ENCODE peak calls at places on chromosome 6, in eight cellular contexts. One of them, this sample, is unnamed.
A peak's percentile ranks its signal among the peaks of the same experiment; 100 is the strongest.

GRCh38 chr6:18154507-18155272 is at the start of gene TPMT:
- DNase-seq in DMS79 treated with DMSO at 0.1 percent for 48 hours: peak; percentile 94
- DNase-seq in stimulated activated CD4-positive, alpha-beta T cell treated with anti-CD3 and anti-CD28 coated beads, Interleukin-4, amount 100 ng/mL, for 1 hour: no peak
- DNase-seq in endothelial cell: peak; percentile 98
- DNase-seq in adipocyte: peak; percentile 47
- DNase-seq in testis: no peak
- DNase-seq in NCI-H2029 treated with DMSO at 0.1 percent for 48 hours: no peak
- DNase-seq in heart right ventricle: peak; percentile 99
- DNase-seq in this sample: peak; percentile 90

GRCh38 chr6:128519931-128520435 is 416 bp downstream of the PTPRK start:
- DNase-seq in DMS79 treated with DMSO at 0.1 percent for 48 hours: no peak
- DNase-seq in stimulated activated CD4-positive, alpha-beta T cell treated with anti-CD3 and anti-CD28 coated beads, Interleukin-4, amount 100 ng/mL, for 1 hour: peak; percentile 48
- DNase-seq in endothelial cell: no peak
- DNase-seq in adipocyte: peak; percentile 74
- DNase-seq in testis: no peak
- DNase-seq in NCI-H2029 treated with DMSO at 0.1 percent for 48 hours: no peak
- DNase-seq in heart right ventricle: peak; percentile 44
- DNase-seq in this sample: no peak

GRCh38 chr6:132399376-132400074 is 1.8 kb downstream of the MOXD1 start:
- DNase-seq in DMS79 treated with DMSO at 0.1 percent for 48 hours: no peak
- DNase-seq in stimulated activated CD4-positive, alpha-beta T cell treated with anti-CD3 and anti-CD28 coated beads, Interleukin-4, amount 100 ng/mL, for 1 hour: no peak
- DNase-seq in endothelial cell: no peak
- DNase-seq in adipocyte: peak; percentile 39
- DNase-seq in testis: no peak
- DNase-seq in NCI-H2029 treated with DMSO at 0.1 percent for 48 hours: no peak
- DNase-seq in heart right ventricle: no peak
- DNase-seq in this sample: no peak

GRCh38 chr6:74879234-74879633 is 326.6 kb downstream of the COL12A1 start:
- DNase-seq in DMS79 treated with DMSO at 0.1 percent for 48 hours: no peak
- DNase-seq in stimulated activated CD4-positive, alpha-beta T cell treated with anti-CD3 and anti-CD28 coated beads, Interleukin-4, amount 100 ng/mL, for 1 hour: no peak
- DNase-seq in endothelial cell: no peak
- DNase-seq in adipocyte: peak; percentile 85
- DNase-seq in testis: no peak
- DNase-seq in NCI-H2029 treated with DMSO at 0.1 percent for 48 hours: no peak
- DNase-seq in heart right ventricle: no peak
- DNase-seq in this sample: no peak

GRCh38 chr6:42404494-42404893 is 47.2 kb downstream of the TRERF1 start:
- DNase-seq in DMS79 treated with DMSO at 0.1 percent for 48 hours: no peak
- DNase-seq in stimulated activated CD4-positive, alpha-beta T cell treated with anti-CD3 and anti-CD28 coated beads, Interleukin-4, amount 100 ng/mL, for 1 hour: peak; percentile 38
- DNase-seq in endothelial cell: no peak
- DNase-seq in adipocyte: peak; percentile 77
- DNase-seq in testis: no peak
- DNase-seq in NCI-H2029 treated with DMSO at 0.1 percent for 48 hours: no peak
- DNase-seq in heart right ventricle: no peak
- DNase-seq in this sample: no peak

GRCh38 chr6:138105446-138105845 is 1.8 kb downstream of the PERP start:
- DNase-seq in DMS79 treated with DMSO at 0.1 percent for 48 hours: peak; percentile 84
- DNase-seq in stimulated activated CD4-positive, alpha-beta T cell treated with anti-CD3 and anti-CD28 coated beads, Interleukin-4, amount 100 ng/mL, for 1 hour: no peak
- DNase-seq in endothelial cell: no peak
- DNase-seq in adipocyte: no peak
- DNase-seq in testis: no peak
- DNase-seq in NCI-H2029 treated with DMSO at 0.1 percent for 48 hours: no peak
- DNase-seq in heart right ventricle: no peak
- DNase-seq in this sample: peak; percentile 30

GRCh38 chr6:139594333-139594965 is 220.0 kb upstream of the CITED2 start:
- DNase-seq in DMS79 treated with DMSO at 0.1 percent for 48 hours: no peak
- DNase-seq in stimulated activated CD4-positive, alpha-beta T cell treated with anti-CD3 and anti-CD28 coated beads, Interleukin-4, amount 100 ng/mL, for 1 hour: no peak
- DNase-seq in endothelial cell: no peak
- DNase-seq in adipocyte: no peak
- DNase-seq in testis: no peak
- DNase-seq in NCI-H2029 treated with DMSO at 0.1 percent for 48 hours: no peak
- DNase-seq in heart right ventricle: no peak
- DNase-seq in this sample: no peak

GRCh38 chr6:73348550-73349204 is 5.4 kb downstream of the DPPA5 start:
- DNase-seq in DMS79 treated with DMSO at 0.1 percent for 48 hours: no peak
- DNase-seq in stimulated activated CD4-positive, alpha-beta T cell treated with anti-CD3 and anti-CD28 coated beads, Interleukin-4, amount 100 ng/mL, for 1 hour: no peak
- DNase-seq in endothelial cell: no peak
- DNase-seq in adipocyte: no peak
- DNase-seq in testis: no peak
- DNase-seq in NCI-H2029 treated with DMSO at 0.1 percent for 48 hours: no peak
- DNase-seq in heart right ventricle: no peak
- DNase-seq in this sample: no peak

GRCh38 chr6:79640146-79641111 is 9.3 kb downstream of the SH3BGRL2 start:
- DNase-seq in DMS79 treated with DMSO at 0.1 percent for 48 hours: peak; percentile 58
- DNase-seq in stimulated activated CD4-positive, alpha-beta T cell treated with anti-CD3 and anti-CD28 coated beads, Interleukin-4, amount 100 ng/mL, for 1 hour: no peak
- DNase-seq in endothelial cell: no peak
- DNase-seq in adipocyte: no peak
- DNase-seq in testis: no peak
- DNase-seq in NCI-H2029 treated with DMSO at 0.1 percent for 48 hours: peak; percentile 41
- DNase-seq in heart right ventricle: peak; percentile 33
- DNase-seq in this sample: no peak

GRCh38 chr6:111530218-111530617 is 47.2 kb upstream of the REV3L start:
- DNase-seq in DMS79 treated with DMSO at 0.1 percent for 48 hours: no peak
- DNase-seq in stimulated activated CD4-positive, alpha-beta T cell treated with anti-CD3 and anti-CD28 coated beads, Interleukin-4, amount 100 ng/mL, for 1 hour: no peak
- DNase-seq in endothelial cell: no peak
- DNase-seq in adipocyte: no peak
- DNase-seq in testis: no peak
- DNase-seq in NCI-H2029 treated with DMSO at 0.1 percent for 48 hours: no peak
- DNase-seq in heart right ventricle: no peak
- DNase-seq in this sample: no peak

GRCh38 chr6:81787313-81788068 is 35.0 kb upstream of the TENT5A start:
- DNase-seq in DMS79 treated with DMSO at 0.1 percent for 48 hours: no peak
- DNase-seq in stimulated activated CD4-positive, alpha-beta T cell treated with anti-CD3 and anti-CD28 coated beads, Interleukin-4, amount 100 ng/mL, for 1 hour: no peak
- DNase-seq in endothelial cell: no peak
- DNase-seq in adipocyte: peak; percentile 47
- DNase-seq in testis: no peak
- DNase-seq in NCI-H2029 treated with DMSO at 0.1 percent for 48 hours: no peak
- DNase-seq in heart right ventricle: no peak
- DNase-seq in this sample: no peak

GRCh38 chr6:157813757-157814455 is 9.1 kb upstream of the SNX9 start:
- DNase-seq in DMS79 treated with DMSO at 0.1 percent for 48 hours: no peak
- DNase-seq in stimulated activated CD4-positive, alpha-beta T cell treated with anti-CD3 and anti-CD28 coated beads, Interleukin-4, amount 100 ng/mL, for 1 hour: no peak
- DNase-seq in endothelial cell: no peak
- DNase-seq in adipocyte: peak; percentile 57
- DNase-seq in testis: no peak
- DNase-seq in NCI-H2029 treated with DMSO at 0.1 percent for 48 hours: no peak
- DNase-seq in heart right ventricle: no peak
- DNase-seq in this sample: no peak

GRCh38 chr6:16136536-16137450 is 7.9 kb downstream of the MYLIP start:
- DNase-seq in DMS79 treated with DMSO at 0.1 percent for 48 hours: no peak
- DNase-seq in stimulated activated CD4-positive, alpha-beta T cell treated with anti-CD3 and anti-CD28 coated beads, Interleukin-4, amount 100 ng/mL, for 1 hour: peak; percentile 44
- DNase-seq in endothelial cell: no peak
- DNase-seq in adipocyte: peak; percentile 91
- DNase-seq in testis: no peak
- DNase-seq in NCI-H2029 treated with DMSO at 0.1 percent for 48 hours: peak; percentile 49
- DNase-seq in heart right ventricle: no peak
- DNase-seq in this sample: no peak

GRCh38 chr6:21914121-21914973 is 320.8 kb downstream of the SOX4 start:
- DNase-seq in DMS79 treated with DMSO at 0.1 percent for 48 hours: peak; percentile 89
- DNase-seq in stimulated activated CD4-positive, alpha-beta T cell treated with anti-CD3 and anti-CD28 coated beads, Interleukin-4, amount 100 ng/mL, for 1 hour: peak; percentile 61
- DNase-seq in endothelial cell: no peak
- DNase-seq in adipocyte: no peak
- DNase-seq in testis: peak; percentile 32
- DNase-seq in NCI-H2029 treated with DMSO at 0.1 percent for 48 hours: peak; percentile 95
- DNase-seq in heart right ventricle: peak; percentile 69
- DNase-seq in this sample: peak; percentile 72

GRCh38 chr6:166619912-166620311 is 7.1 kb downstream of the RPS6KA2 start:
- DNase-seq in DMS79 treated with DMSO at 0.1 percent for 48 hours: no peak
- DNase-seq in stimulated activated CD4-positive, alpha-beta T cell treated with anti-CD3 and anti-CD28 coated beads, Interleukin-4, amount 100 ng/mL, for 1 hour: no peak
- DNase-seq in endothelial cell: no peak
- DNase-seq in adipocyte: peak; percentile 97
- DNase-seq in testis: no peak
- DNase-seq in NCI-H2029 treated with DMSO at 0.1 percent for 48 hours: no peak
- DNase-seq in heart right ventricle: no peak
- DNase-seq in this sample: no peak

GRCh38 chr6:2852921-2853322 is 11.3 kb upstream of the SERPINB1 start:
- DNase-seq in DMS79 treated with DMSO at 0.1 percent for 48 hours: no peak
- DNase-seq in stimulated activated CD4-positive, alpha-beta T cell treated with anti-CD3 and anti-CD28 coated beads, Interleukin-4, amount 100 ng/mL, for 1 hour: no peak
- DNase-seq in endothelial cell: no peak
- DNase-seq in adipocyte: no peak
- DNase-seq in testis: no peak
- DNase-seq in NCI-H2029 treated with DMSO at 0.1 percent for 48 hours: no peak
- DNase-seq in heart right ventricle: no peak
- DNase-seq in this sample: no peak

GRCh38 chr6:22928775-22929174 is 359.4 kb downstream of the HDGFL1 start:
- DNase-seq in DMS79 treated with DMSO at 0.1 percent for 48 hours: no peak
- DNase-seq in stimulated activated CD4-positive, alpha-beta T cell treated with anti-CD3 and anti-CD28 coated beads, Interleukin-4, amount 100 ng/mL, for 1 hour: no peak
- DNase-seq in endothelial cell: no peak
- DNase-seq in adipocyte: no peak
- DNase-seq in testis: no peak
- DNase-seq in NCI-H2029 treated with DMSO at 0.1 percent for 48 hours: no peak
- DNase-seq in heart right ventricle: no peak
- DNase-seq in this sample: no peak

GRCh38 chr6:135064586-135064985 is 10.0 kb upstream of the HBS1L start:
- DNase-seq in DMS79 treated with DMSO at 0.1 percent for 48 hours: no peak
- DNase-seq in stimulated activated CD4-positive, alpha-beta T cell treated with anti-CD3 and anti-CD28 coated beads, Interleukin-4, amount 100 ng/mL, for 1 hour: no peak
- DNase-seq in endothelial cell: no peak
- DNase-seq in adipocyte: no peak
- DNase-seq in testis: no peak
- DNase-seq in NCI-H2029 treated with DMSO at 0.1 percent for 48 hours: no peak
- DNase-seq in heart right ventricle: no peak
- DNase-seq in this sample: no peak

GRCh38 chr6:1586256-1586655 is 23.5 kb upstream of the FOXC1 start:
- DNase-seq in DMS79 treated with DMSO at 0.1 percent for 48 hours: no peak
- DNase-seq in stimulated activated CD4-positive, alpha-beta T cell treated with anti-CD3 and anti-CD28 coated beads, Interleukin-4, amount 100 ng/mL, for 1 hour: no peak
- DNase-seq in endothelial cell: no peak
- DNase-seq in adipocyte: no peak
- DNase-seq in testis: no peak
- DNase-seq in NCI-H2029 treated with DMSO at 0.1 percent for 48 hours: peak; percentile 12
- DNase-seq in heart right ventricle: no peak
- DNase-seq in this sample: no peak

GRCh38 chr6:147231589-147231988 is 27.4 kb downstream of the STXBP5 start:
- DNase-seq in DMS79 treated with DMSO at 0.1 percent for 48 hours: no peak
- DNase-seq in stimulated activated CD4-positive, alpha-beta T cell treated with anti-CD3 and anti-CD28 coated beads, Interleukin-4, amount 100 ng/mL, for 1 hour: no peak
- DNase-seq in endothelial cell: no peak
- DNase-seq in adipocyte: no peak
- DNase-seq in testis: no peak
- DNase-seq in NCI-H2029 treated with DMSO at 0.1 percent for 48 hours: no peak
- DNase-seq in heart right ventricle: no peak
- DNase-seq in this sample: no peak

GRCh38 chr6:122799916-122800701 is 11.1 kb downstream of the SMPDL3A start:
- DNase-seq in DMS79 treated with DMSO at 0.1 percent for 48 hours: no peak
- DNase-seq in stimulated activated CD4-positive, alpha-beta T cell treated with anti-CD3 and anti-CD28 coated beads, Interleukin-4, amount 100 ng/mL, for 1 hour: no peak
- DNase-seq in endothelial cell: no peak
- DNase-seq in adipocyte: peak; percentile 74
- DNase-seq in testis: no peak
- DNase-seq in NCI-H2029 treated with DMSO at 0.1 percent for 48 hours: no peak
- DNase-seq in heart right ventricle: no peak
- DNase-seq in this sample: no peak

GRCh38 chr6:130815200-130816071 is 11.8 kb upstream of the SMLR1 start:
- DNase-seq in DMS79 treated with DMSO at 0.1 percent for 48 hours: no peak
- DNase-seq in stimulated activated CD4-positive, alpha-beta T cell treated with anti-CD3 and anti-CD28 coated beads, Interleukin-4, amount 100 ng/mL, for 1 hour: no peak
- DNase-seq in endothelial cell: no peak
- DNase-seq in adipocyte: no peak
- DNase-seq in testis: no peak
- DNase-seq in NCI-H2029 treated with DMSO at 0.1 percent for 48 hours: no peak
- DNase-seq in heart right ventricle: no peak
- DNase-seq in this sample: no peak

GRCh38 chr6:109513571-109514071 is 30.6 kb upstream of the ZBTB24 start:
- DNase-seq in DMS79 treated with DMSO at 0.1 percent for 48 hours: no peak
- DNase-seq in stimulated activated CD4-positive, alpha-beta T cell treated with anti-CD3 and anti-CD28 coated beads, Interleukin-4, amount 100 ng/mL, for 1 hour: no peak
- DNase-seq in endothelial cell: no peak
- DNase-seq in adipocyte: peak; percentile 28
- DNase-seq in testis: no peak
- DNase-seq in NCI-H2029 treated with DMSO at 0.1 percent for 48 hours: no peak
- DNase-seq in heart right ventricle: no peak
- DNase-seq in this sample: no peak

GRCh38 chr6:161109366-161109765 is 117.8 kb downstream of the MAP3K4 start:
- DNase-seq in DMS79 treated with DMSO at 0.1 percent for 48 hours: no peak
- DNase-seq in stimulated activated CD4-positive, alpha-beta T cell treated with anti-CD3 and anti-CD28 coated beads, Interleukin-4, amount 100 ng/mL, for 1 hour: no peak
- DNase-seq in endothelial cell: no peak
- DNase-seq in adipocyte: no peak
- DNase-seq in testis: no peak
- DNase-seq in NCI-H2029 treated with DMSO at 0.1 percent for 48 hours: no peak
- DNase-seq in heart right ventricle: no peak
- DNase-seq in this sample: no peak

GRCh38 chr6:142756215-142756630 is 188.8 kb downstream of the HIVEP2 start:
- DNase-seq in DMS79 treated with DMSO at 0.1 percent for 48 hours: no peak
- DNase-seq in stimulated activated CD4-positive, alpha-beta T cell treated with anti-CD3 and anti-CD28 coated beads, Interleukin-4, amount 100 ng/mL, for 1 hour: no peak
- DNase-seq in endothelial cell: no peak
- DNase-seq in adipocyte: peak; percentile 53
- DNase-seq in testis: no peak
- DNase-seq in NCI-H2029 treated with DMSO at 0.1 percent for 48 hours: no peak
- DNase-seq in heart right ventricle: no peak
- DNase-seq in this sample: no peak

GRCh38 chr6:56364482-56365313 is 117.3 kb upstream of the COL21A1 start:
- DNase-seq in DMS79 treated with DMSO at 0.1 percent for 48 hours: no peak
- DNase-seq in stimulated activated CD4-positive, alpha-beta T cell treated with anti-CD3 and anti-CD28 coated beads, Interleukin-4, amount 100 ng/mL, for 1 hour: no peak
- DNase-seq in endothelial cell: no peak
- DNase-seq in adipocyte: peak; percentile 68
- DNase-seq in testis: no peak
- DNase-seq in NCI-H2029 treated with DMSO at 0.1 percent for 48 hours: no peak
- DNase-seq in heart right ventricle: no peak
- DNase-seq in this sample: no peak

GRCh38 chr6:14945461-14946210 is 300.2 kb upstream of the JARID2 start:
- DNase-seq in DMS79 treated with DMSO at 0.1 percent for 48 hours: no peak
- DNase-seq in stimulated activated CD4-positive, alpha-beta T cell treated with anti-CD3 and anti-CD28 coated beads, Interleukin-4, amount 100 ng/mL, for 1 hour: no peak
- DNase-seq in endothelial cell: no peak
- DNase-seq in adipocyte: peak; percentile 12
- DNase-seq in testis: no peak
- DNase-seq in NCI-H2029 treated with DMSO at 0.1 percent for 48 hours: no peak
- DNase-seq in heart right ventricle: no peak
- DNase-seq in this sample: no peak

GRCh38 chr6:31305674-31306219 is 33.9 kb upstream of the HLA-C start:
- DNase-seq in DMS79 treated with DMSO at 0.1 percent for 48 hours: no peak
- DNase-seq in stimulated activated CD4-positive, alpha-beta T cell treated with anti-CD3 and anti-CD28 coated beads, Interleukin-4, amount 100 ng/mL, for 1 hour: no peak
- DNase-seq in endothelial cell: no peak
- DNase-seq in adipocyte: no peak
- DNase-seq in testis: no peak
- DNase-seq in NCI-H2029 treated with DMSO at 0.1 percent for 48 hours: no peak
- DNase-seq in heart right ventricle: no peak
- DNase-seq in this sample: no peak

GRCh38 chr6:109686566-109686965 is 4.4 kb downstream of the AK9 start:
- DNase-seq in DMS79 treated with DMSO at 0.1 percent for 48 hours: no peak
- DNase-seq in stimulated activated CD4-positive, alpha-beta T cell treated with anti-CD3 and anti-CD28 coated beads, Interleukin-4, amount 100 ng/mL, for 1 hour: no peak
- DNase-seq in endothelial cell: no peak
- DNase-seq in adipocyte: no peak
- DNase-seq in testis: no peak
- DNase-seq in NCI-H2029 treated with DMSO at 0.1 percent for 48 hours: no peak
- DNase-seq in heart right ventricle: no peak
- DNase-seq in this sample: no peak

GRCh38 chr6:158763440-158764187 is 55.6 kb downstream of the EZR start:
- DNase-seq in DMS79 treated with DMSO at 0.1 percent for 48 hours: no peak
- DNase-seq in stimulated activated CD4-positive, alpha-beta T cell treated with anti-CD3 and anti-CD28 coated beads, Interleukin-4, amount 100 ng/mL, for 1 hour: no peak
- DNase-seq in endothelial cell: no peak
- DNase-seq in adipocyte: no peak
- DNase-seq in testis: no peak
- DNase-seq in NCI-H2029 treated with DMSO at 0.1 percent for 48 hours: no peak
- DNase-seq in heart right ventricle: no peak
- DNase-seq in this sample: no peak

GRCh38 chr6:134074151-134074712 is 21.8 kb upstream of the SLC2A12 start:
- DNase-seq in DMS79 treated with DMSO at 0.1 percent for 48 hours: peak; percentile 36
- DNase-seq in stimulated activated CD4-positive, alpha-beta T cell treated with anti-CD3 and anti-CD28 coated beads, Interleukin-4, amount 100 ng/mL, for 1 hour: no peak
- DNase-seq in endothelial cell: peak; percentile 56
- DNase-seq in adipocyte: no peak
- DNase-seq in testis: peak; percentile 50
- DNase-seq in NCI-H2029 treated with DMSO at 0.1 percent for 48 hours: peak; percentile 57
- DNase-seq in heart right ventricle: no peak
- DNase-seq in this sample: peak; percentile 60

GRCh38 chr6:64280569-64280968 is 645.0 kb downstream of the PHF3 start:
- DNase-seq in DMS79 treated with DMSO at 0.1 percent for 48 hours: no peak
- DNase-seq in stimulated activated CD4-positive, alpha-beta T cell treated with anti-CD3 and anti-CD28 coated beads, Interleukin-4, amount 100 ng/mL, for 1 hour: no peak
- DNase-seq in endothelial cell: no peak
- DNase-seq in adipocyte: peak; percentile 14
- DNase-seq in testis: peak; percentile 48
- DNase-seq in NCI-H2029 treated with DMSO at 0.1 percent for 48 hours: no peak
- DNase-seq in heart right ventricle: no peak
- DNase-seq in this sample: peak; percentile 4

GRCh38 chr6:17986656-17987575 is 519 bp downstream of the KIF13A start:
- DNase-seq in DMS79 treated with DMSO at 0.1 percent for 48 hours: peak; percentile 10
- DNase-seq in stimulated activated CD4-positive, alpha-beta T cell treated with anti-CD3 and anti-CD28 coated beads, Interleukin-4, amount 100 ng/mL, for 1 hour: no peak
- DNase-seq in endothelial cell: peak; percentile 42
- DNase-seq in adipocyte: peak; percentile 80
- DNase-seq in testis: peak; percentile 69
- DNase-seq in NCI-H2029 treated with DMSO at 0.1 percent for 48 hours: no peak
- DNase-seq in heart right ventricle: peak; percentile 67
- DNase-seq in this sample: peak; percentile 55